ENCODE peak calls at places on chromosomes 12 and 14, in nine cellular contexts. Z is transverse colon; L is lung; Y is CD8-positive, alpha-beta memory T cell; P is stomach; B is esophagus squamous epithelium; A is HCT116; T is effector memory CD4-positive, alpha-beta T cell; G is OCI-LY7. J is an unnamed sample.

GRCh38 chr14:61178226-61179060 is 102.7 kb downstream of the TMEM30B start:
- DNase-seq in P (no peak), Z (no peak), T (no peak), B (no peak), G (no peak), A (peak; percentile 83), L (no peak), Y (no peak), J (no peak)

GRCh38 chr14:47044841-47045240 is 393.3 kb upstream of the RPL10L start:
- DNase-seq in A (no peak), B (no peak), Z (no peak), L (peak; percentile 35), T (no peak), Y (no peak), P (peak; percentile 27), G (no peak), J (no peak)

GRCh38 chr14:36105401-36105800 is 71.1 kb downstream of the PTCSC3 start:
- DNase-seq in Y (no peak), Z (no peak), B (no peak), P (no peak), G (no peak), A (peak; percentile 40), L (peak; percentile 30), T (no peak), J (no peak)

GRCh38 chr14:74290415-74290814 is 12.3 kb downstream of the ABCD4 start:
- DNase-seq in Y (no peak), L (no peak), G (peak; percentile 50), T (no peak), Z (no peak), A (no peak), B (no peak), P (no peak), J (peak; percentile 14)

GRCh38 chr12:92108651-92109050 is 37.0 kb downstream of the BTG1 start:
- DNase-seq in A (no peak), L (no peak), Z (no peak), G (no peak), B (no peak), T (no peak), Y (no peak), P (no peak), J (no peak)

GRCh38 chr14:31965735-31966598 is 111.1 kb upstream of the ARHGAP5 start:
- DNase-seq in G (no peak), L (no peak), P (no peak), Y (no peak), B (no peak), Z (no peak), T (no peak), A (no peak), J (no peak)

GRCh38 chr12:123427036-123427769 is 9.3 kb downstream of the RILPL2 start:
- DNase-seq in G (peak; percentile 98), A (no peak), L (no peak), P (no peak), B (no peak), T (peak; percentile 35), Y (peak; percentile 17), Z (peak; percentile 37), J (peak; percentile 69)

GRCh38 chr14:103542545-103543088 is 13.6 kb downstream of the TRMT61A start:
- DNase-seq in Y (no peak), A (no peak), L (no peak), G (no peak), B (no peak), P (peak; percentile 54), Z (peak; percentile 66), T (no peak), J (no peak)

GRCh38 chr14:76924363-76925151 is 98.3 kb downstream of the LRRC74A start:
- DNase-seq in L (no peak), Z (no peak), B (no peak), A (no peak), G (no peak), T (no peak), P (no peak), Y (no peak), J (peak; percentile 42)

GRCh38 chr12:53170245-53170644 is 10.3 kb upstream of the ZNF740 start:
- DNase-seq in A (no peak), P (peak; percentile 13), T (no peak), G (no peak), Z (no peak), L (no peak), B (no peak), Y (no peak), J (no peak)

GRCh38 chr14:85595981-85596380 is 66.0 kb downstream of the FLRT2 start:
- DNase-seq in Y (no peak), Z (no peak), P (no peak), G (no peak), A (no peak), B (no peak), L (no peak), T (no peak), J (no peak)

GRCh38 chr14:68719634-68720384 is 73.1 kb downstream of the ZFP36L1 start:
- DNase-seq in L (no peak), P (no peak), G (no peak), Y (no peak), B (no peak), A (no peak), Z (no peak), T (no peak), J (peak; percentile 38)

GRCh38 chr14:57401501-57401900 is 11.1 kb downstream of the NAA30 start:
- DNase-seq in Z (no peak), P (no peak), A (no peak), Y (no peak), L (no peak), T (no peak), G (no peak), B (no peak), J (no peak)

GRCh38 chr12:112806721-112807120 is 15.2 kb downstream of the RPH3A start:
- DNase-seq in L (no peak), Z (no peak), T (no peak), G (no peak), P (no peak), B (no peak), A (no peak), Y (no peak), J (no peak)

GRCh38 chr12:15620726-15621125 is 168.5 kb downstream of the EPS8 start:
- DNase-seq in T (no peak), Z (no peak), Y (no peak), G (no peak), A (no peak), P (no peak), B (no peak), L (no peak), J (no peak)

GRCh38 chr14:31228533-31228932 is 20.9 kb upstream of the HECTD1 start:
- DNase-seq in G (no peak), A (no peak), B (no peak), Z (no peak), P (no peak), L (no peak), Y (no peak), T (no peak), J (no peak)

DNA sequence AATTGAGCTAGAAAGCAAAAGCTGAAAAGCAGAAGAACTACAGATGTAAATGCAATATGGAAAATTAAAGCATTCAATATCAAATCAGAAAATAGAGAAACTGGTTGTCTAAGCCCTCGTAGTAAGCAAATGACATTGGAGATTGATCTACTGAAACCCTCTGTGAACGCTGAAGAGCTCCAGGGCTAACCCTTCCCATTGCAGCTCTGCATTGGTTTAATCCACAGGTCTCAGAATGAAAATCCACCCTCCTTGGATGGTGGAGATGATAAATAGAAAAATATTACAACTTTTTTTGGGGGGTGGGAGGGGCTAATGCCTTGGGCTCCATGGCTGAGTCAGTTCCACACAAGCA is 40.5 kb downstream of the CORO1C start:
- DNase-seq in T (no peak), G (no peak), B (no peak), P (no peak), Y (no peak), Z (no peak), L (no peak), A (no peak), J (no peak)
- H3K27ac ChIP-seq in T (no peak overlapping the region), G (no peak overlapping the region), B (peak overlapping the region; percentile 98), P (peak overlapping the region; percentile 52), Y (peak overlapping the region; percentile 62), Z (peak overlapping the region; percentile 94), L (peak overlapping the region; percentile 96), A (peak overlapping the region; percentile 24), J (peak overlapping the region; percentile 27)

GRCh38 chr12:121823727-121824115 is 19.9 kb downstream of the SETD1B start:
- DNase-seq in P (no peak), L (no peak), B (no peak), Y (no peak), Z (no peak), G (no peak), T (no peak), A (no peak), J (no peak)
- H3K36me3 ChIP-seq in P (peaks cover 69% of the 10 kb centered on the region), L (peaks cover 74% of the 10 kb centered on the region), B (peaks cover 66% of the 10 kb centered on the region), Y (peaks cover 43% of the 10 kb centered on the region), Z (no peaks in the 10 kb centered on the region), G (peaks cover 71% of the 10 kb centered on the region), T (peaks cover 77% of the 10 kb centered on the region), A (peaks cover 24% of the 10 kb centered on the region), J (peaks cover 58% of the 10 kb centered on the region)

GRCh38 chr12:43060738-43061137 is 471.2 kb upstream of the PRICKLE1 start:
- DNase-seq in L (no peak), Z (no peak), A (no peak), T (no peak), B (no peak), Y (no peak), P (no peak), G (no peak), J (no peak)
- H3K27ac ChIP-seq in L (no peak overlapping the region), Z (no peak overlapping the region), A (no peak overlapping the region), T (no peak overlapping the region), B (no peak overlapping the region), Y (no peak overlapping the region), P (no peak overlapping the region), G (no peak overlapping the region), J (no peak overlapping the region)

GRCh38 chr14:71668186-71668912 is 263.9 kb upstream of the RGS6 start:
- DNase-seq in G (no peak), L (no peak), T (no peak), Z (no peak), B (no peak), A (no peak), P (no peak), Y (no peak), J (no peak)
- H3K36me3 ChIP-seq in G (peaks cover 24% of the 10 kb centered on the region), L (peaks cover 13% of the 10 kb centered on the region), T (peaks cover 6% of the 10 kb centered on the region), Z (no peaks in the 10 kb centered on the region), B (no peaks in the 10 kb centered on the region), A (peaks cover 2% of the 10 kb centered on the region), P (no peaks in the 10 kb centered on the region), Y (peaks cover 7% of the 10 kb centered on the region), J (peaks cover 3% of the 10 kb centered on the region)